ENCODE peak calls at places on chromosomes 13 and 19, in six cellular contexts. B is H1, T is trophoblast cell, E is mesenchymal stem cell, S is mesendoderm, J is neuronal stem cell. Y is an unnamed sample. For H3K36me3, the result is how much of the 10 kb centered on the place peaks cover.

GRCh38 chr19:35029737-35030256 is 473 bp upstream of the SCN1B start:
- DNase-seq in J (no peak), E (peak), S (no peak), T (no peak), B (peak), Y (no peak)

GRCh38 chr19:43561144-43561970 is 14.0 kb downstream of the XRCC1 start:
- DNase-seq in E (no peak), S (no peak), J (no peak), B (no peak), T (peak), Y (no peak)

GRCh38 chr13:71867101-71867814 is at the start of gene DACH1:
- DNase-seq in B (peak), J (peak), T (no peak), S (peak), E (peak), Y (peak)

GRCh38 chr13:21071894-21072293 is 10.5 kb upstream of the LATS2 start:
- DNase-seq in E (no peak), S (no peak), B (no peak), J (no peak), T (no peak), Y (no peak)

GRCh38 chr13:39531646-39532045 is 71.3 kb downstream of the LHFPL6 start:
- DNase-seq in J (no peak), S (no peak), T (no peak), E (peak), B (no peak), Y (peak)

GRCh38 chr13:22041741-22042140 is 370.9 kb downstream of the FGF9 start:
- DNase-seq in T (no peak), J (no peak), E (no peak), B (no peak), S (no peak), Y (no peak)

GRCh38 chr19:6521718-6522646 is 8.8 kb upstream of the TNFSF9 start:
- DNase-seq in T (no peak), J (no peak), S (peak), E (no peak), B (no peak), Y (no peak)

GRCh38 chr19:18220632-18221275 is 5.5 kb downstream of the PDE4C start:
- DNase-seq in J (no peak), S (peak), B (peak), E (no peak), T (no peak), Y (no peak)

GRCh38 chr19:51727349-51727880 is 3.6 kb upstream of the HAS1 start:
- DNase-seq in B (no peak), E (no peak), T (no peak), S (no peak), J (no peak), Y (no peak)

GRCh38 chr13:30881931-30882899 is 23.9 kb upstream of the MEDAG start:
- DNase-seq in B (no peak), E (peak), T (no peak), J (no peak), S (peak), Y (no peak)

GRCh38 chr13:76647550-76647949 is 238.7 kb downstream of the KCTD12 start:
- DNase-seq in E (peak), B (no peak), S (peak), J (no peak), T (no peak), Y (peak)

GRCh38 chr13:75318138-75318833 is 163.7 kb downstream of the TBC1D4 start:
- DNase-seq in E (no peak), J (no peak), B (no peak), S (no peak), T (no peak), Y (no peak)

GRCh38 chr13:34627905-34628682 is 314.0 kb upstream of the NBEA start:
- DNase-seq in B (no peak), S (no peak), J (no peak), E (no peak), T (no peak), Y (no peak)

GRCh38 chr13:39597828-39598227 is 5.2 kb downstream of the LHFPL6 start:
- DNase-seq in E (no peak), S (no peak), B (no peak), T (no peak), J (no peak), Y (peak)

GRCh38 chr13:37127706-37128241 is 22.3 kb upstream of the CSNK1A1L start:
- DNase-seq in B (no peak), S (no peak), T (no peak), J (no peak), E (peak), Y (peak)

GRCh38 chr19:18675779-18676178 is 7.7 kb upstream of the CRTC1 start:
- DNase-seq in B (peak), J (no peak), E (no peak), S (peak), T (no peak), Y (no peak)

GRCh38 chr19:35812220-35813042 is at the start of gene PRODH2:
- DNase-seq in S (no peak), B (no peak), J (no peak), E (no peak), T (no peak), Y (no peak)

GRCh38 chr19:47609885-47610545 is 1.1 kb downstream of the BICRA start:
- DNase-seq in S (peak), T (peak), B (peak), E (peak), J (peak), Y (peak)

GRCh38 chr19:38165335-38165734 is 58.7 kb downstream of the DPF1 start:
- DNase-seq in E (no peak), S (no peak), B (no peak), T (no peak), J (no peak), Y (no peak)

GRCh38 chr19:49009828-49010227 is 7.1 kb downstream of the LHB start:
- DNase-seq in T (no peak), B (no peak), J (no peak), E (no peak), S (no peak), Y (no peak)

GRCh38 chr19:29620931-29621351 is 14.9 kb downstream of the POP4 start:
- DNase-seq in S (no peak), J (no peak), E (no peak), T (no peak), B (no peak), Y (no peak)

GRCh38 chr13:92823059-92823458 is 403.5 kb upstream of the GPC6 start:
- DNase-seq in B (no peak), J (no peak), E (no peak), T (no peak), S (no peak), Y (no peak)

GRCh38 chr19:33459220-33459619 is 62.4 kb downstream of the PEPD start:
- DNase-seq in E (no peak), S (no peak), T (no peak), J (no peak), B (no peak), Y (no peak)

GRCh38 chr19:4444765-4445741 is 12.5 kb downstream of the UBXN6 start:
- DNase-seq in S (no peak), B (peak), E (no peak), J (no peak), T (no peak), Y (no peak)
- H3K36me3 ChIP-seq in S (under half), B (under half), E (half or more), J (half or more), T (half or more), Y (half or more)

DNA sequence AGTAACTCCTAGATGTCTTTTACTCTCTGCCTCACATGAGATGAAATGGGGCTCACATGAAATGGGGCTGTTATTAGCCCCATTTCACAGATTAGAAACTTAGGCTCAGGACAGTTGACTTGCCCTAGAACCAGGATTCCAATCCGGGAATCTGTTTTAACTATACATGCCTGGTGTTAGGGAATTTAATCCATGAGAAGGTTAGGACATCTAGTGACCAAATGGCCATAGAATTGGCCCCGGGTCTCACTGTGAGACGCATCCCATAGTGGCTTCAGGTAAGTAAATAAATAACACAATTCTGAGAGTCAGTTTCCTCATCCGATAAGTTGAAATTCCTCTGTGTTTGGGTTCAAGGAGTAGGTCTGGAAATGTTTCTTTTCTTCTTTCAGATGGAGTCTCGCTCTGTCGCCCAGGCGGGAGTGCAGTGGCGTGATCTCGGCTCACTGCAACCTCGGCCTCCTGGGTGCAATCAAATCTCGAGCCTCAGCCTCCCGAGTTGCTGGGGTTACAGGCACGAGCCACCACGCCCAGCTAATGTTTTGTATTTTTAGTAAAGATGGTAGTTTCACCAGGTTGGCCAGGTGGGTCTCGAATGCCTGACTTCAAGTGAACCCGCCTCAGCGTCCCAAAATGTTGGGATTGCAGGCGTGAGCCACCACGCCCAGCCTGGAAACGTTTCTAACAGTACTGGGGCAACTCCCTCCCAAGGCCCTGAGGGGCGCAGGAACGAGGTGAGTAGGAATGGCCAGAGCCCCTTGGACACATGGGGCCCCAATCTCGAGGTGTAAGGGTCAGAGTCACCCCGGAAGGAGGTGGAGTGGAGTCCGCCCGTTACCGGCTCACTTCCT is 1.2 kb upstream of the ZNF574 start:
- DNase-seq in B (peak), E (no peak), J (no peak), T (no peak), S (no peak), Y (no peak)
- H3K4ac ChIP-seq in B (peak), E (peak), J (peak), T (peak), S (peak), Y (peak)

GRCh38 chr19:2135474-2136402 is 15.6 kb downstream of the AP3D1 start:
- DNase-seq in E (no peak), B (no peak), J (no peak), S (no peak), T (no peak), Y (no peak)
- H3K36me3 ChIP-seq in E (half or more), B (under half), J (under half), S (under half), T (half or more), Y (half or more)

GRCh38 chr13:105603283-105603682 is 932.2 kb downstream of the EFNB2 start:
- DNase-seq in S (no peak), E (no peak), T (no peak), B (no peak), J (no peak), Y (no peak)
- H3K4ac ChIP-seq in S (no peak), E (no peak), T (no peak), B (no peak), J (no peak), Y (no peak)

DNA sequence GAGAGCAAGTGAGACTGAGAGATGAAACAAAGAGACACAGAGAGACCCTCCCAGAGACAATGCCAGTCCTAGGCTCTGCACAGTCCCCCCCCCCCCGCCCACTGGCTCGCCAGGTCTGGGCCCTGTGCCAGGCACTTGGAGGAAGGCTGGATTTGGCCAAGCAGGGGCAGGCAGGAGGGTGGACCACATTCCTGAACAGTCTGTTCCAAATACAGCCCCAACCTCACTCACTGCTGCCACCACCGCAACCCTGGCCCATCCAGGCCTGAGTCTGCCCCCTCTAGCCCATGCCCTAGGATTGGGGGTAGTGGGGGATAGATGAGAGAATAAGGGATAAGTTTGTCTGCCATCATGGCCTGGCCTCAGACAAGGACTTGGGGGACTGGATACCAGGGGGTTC is 19.0 kb downstream of the CYP2F1 start:
- DNase-seq in S (no peak), E (no peak), T (no peak), J (no peak), B (no peak), Y (no peak)
- H3K36me3 ChIP-seq in S (under half), E (under half), T (under half), J (under half), B (under half), Y (under half)

DNA sequence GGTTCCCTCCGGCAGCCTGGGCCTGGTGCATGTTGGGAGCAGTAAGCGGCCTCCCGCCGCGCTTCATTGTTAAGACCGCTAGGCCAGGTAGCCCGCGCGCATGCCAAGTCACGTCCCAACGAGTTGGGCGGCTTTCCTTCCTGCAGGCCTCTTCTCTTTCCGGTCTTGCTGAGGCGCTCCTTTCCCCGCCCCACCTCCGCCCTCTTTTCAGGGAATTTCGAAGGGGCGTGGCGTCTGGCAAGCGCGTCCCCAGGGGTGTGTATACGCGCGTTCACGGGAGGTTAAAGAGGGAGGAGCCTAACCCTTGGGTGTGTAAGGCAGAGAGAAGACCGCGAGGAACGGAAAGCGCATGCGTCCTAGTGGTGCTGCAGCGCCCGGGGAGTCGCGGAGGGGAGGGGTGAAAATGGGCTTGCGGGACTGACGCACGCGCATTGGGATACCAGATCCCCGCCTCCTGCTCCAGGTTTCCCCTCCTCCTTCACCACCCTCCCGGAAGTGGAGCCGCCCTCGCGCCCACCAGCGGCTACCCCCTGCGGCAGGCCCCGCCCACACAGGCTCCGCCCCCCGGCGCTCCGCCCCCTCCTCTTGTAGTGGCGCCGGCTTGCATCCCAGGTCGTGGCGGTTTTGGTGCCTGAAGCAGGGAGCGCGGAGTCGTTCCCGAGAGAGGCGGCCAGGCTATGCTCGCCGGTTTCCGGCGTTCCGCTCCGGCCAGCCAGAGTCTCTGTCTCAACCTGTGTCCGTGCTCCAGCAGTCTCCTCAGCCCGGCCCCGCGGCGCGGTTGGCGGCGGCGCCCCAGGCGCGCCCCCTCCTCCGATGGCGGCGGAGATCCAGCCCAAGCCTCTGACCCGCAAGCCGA is at the start of gene WDFY2:
- DNase-seq in J (peak), B (peak), E (peak), S (peak), T (peak), Y (peak)
- H3K4ac ChIP-seq in J (no peak), B (peak), E (peak), S (no peak), T (peak), Y (peak)